ENCODE peak calls at places on chromosome 11, in nine cellular contexts. One of them, this sample, is unnamed.

GRCh38 chr11:2933376-2934056 is 4.3 kb upstream of the PHLDA2 start:
- DNase-seq in mucosa of gallbladder: peak
- DNase-seq in HEK293T: no peak
- DNase-seq in ELF-1: peak
- DNase-seq in stimulated activated CD4-positive, alpha-beta T cell treated with anti-CD3 and anti-CD28 coated beads, Interleukin-1b, Interleukin-23, amount 100 ng/mL, for 24 hours: no peak
- DNase-seq in HS-5: peak
- DNase-seq in globus pallidus: peak
- DNase-seq in A549: peak
- DNase-seq in HTR-8/SVneo: peak
- DNase-seq in this sample: peak

GRCh38 chr11:76131142-76131541 is 75.2 kb downstream of the WNT11 start:
- DNase-seq in stimulated activated CD4-positive, alpha-beta T cell treated with anti-CD3 and anti-CD28 coated beads, Interleukin-1b, Interleukin-23, amount 100 ng/mL, for 24 hours: no peak
- DNase-seq in ELF-1: no peak
- DNase-seq in HTR-8/SVneo: no peak
- DNase-seq in mucosa of gallbladder: no peak
- DNase-seq in globus pallidus: no peak
- DNase-seq in HEK293T: no peak
- DNase-seq in HS-5: no peak
- DNase-seq in A549: no peak
- DNase-seq in this sample: no peak

GRCh38 chr11:14973621-14974020 is 1.5 kb upstream of the CALCA start:
- DNase-seq in HEK293T: no peak
- DNase-seq in stimulated activated CD4-positive, alpha-beta T cell treated with anti-CD3 and anti-CD28 coated beads, Interleukin-1b, Interleukin-23, amount 100 ng/mL, for 24 hours: no peak
- DNase-seq in ELF-1: peak
- DNase-seq in HTR-8/SVneo: no peak
- DNase-seq in A549: no peak
- DNase-seq in HS-5: no peak
- DNase-seq in globus pallidus: no peak
- DNase-seq in mucosa of gallbladder: no peak
- DNase-seq in this sample: peak

GRCh38 chr11:29937526-29937925 is 79.3 kb downstream of the KCNA4 start:
- DNase-seq in HTR-8/SVneo: no peak
- DNase-seq in HEK293T: no peak
- DNase-seq in mucosa of gallbladder: no peak
- DNase-seq in A549: no peak
- DNase-seq in ELF-1: no peak
- DNase-seq in globus pallidus: no peak
- DNase-seq in HS-5: no peak
- DNase-seq in stimulated activated CD4-positive, alpha-beta T cell treated with anti-CD3 and anti-CD28 coated beads, Interleukin-1b, Interleukin-23, amount 100 ng/mL, for 24 hours: no peak
- DNase-seq in this sample: no peak

GRCh38 chr11:14852571-14853177 is 39.4 kb downstream of the CYP2R1 start:
- DNase-seq in HTR-8/SVneo: no peak
- DNase-seq in HEK293T: no peak
- DNase-seq in globus pallidus: no peak
- DNase-seq in stimulated activated CD4-positive, alpha-beta T cell treated with anti-CD3 and anti-CD28 coated beads, Interleukin-1b, Interleukin-23, amount 100 ng/mL, for 24 hours: no peak
- DNase-seq in A549: no peak
- DNase-seq in mucosa of gallbladder: no peak
- DNase-seq in HS-5: no peak
- DNase-seq in ELF-1: peak
- DNase-seq in this sample: peak

GRCh38 chr11:48122656-48123055 is 94.0 kb upstream of the OR4B1 start:
- DNase-seq in HEK293T: no peak
- DNase-seq in HTR-8/SVneo: no peak
- DNase-seq in A549: no peak
- DNase-seq in mucosa of gallbladder: no peak
- DNase-seq in stimulated activated CD4-positive, alpha-beta T cell treated with anti-CD3 and anti-CD28 coated beads, Interleukin-1b, Interleukin-23, amount 100 ng/mL, for 24 hours: no peak
- DNase-seq in ELF-1: no peak
- DNase-seq in HS-5: no peak
- DNase-seq in globus pallidus: no peak
- DNase-seq in this sample: no peak

GRCh38 chr11:125055107-125055715 is 7.9 kb upstream of the SLC37A2 start:
- DNase-seq in HTR-8/SVneo: no peak
- DNase-seq in stimulated activated CD4-positive, alpha-beta T cell treated with anti-CD3 and anti-CD28 coated beads, Interleukin-1b, Interleukin-23, amount 100 ng/mL, for 24 hours: no peak
- DNase-seq in A549: no peak
- DNase-seq in HS-5: no peak
- DNase-seq in HEK293T: no peak
- DNase-seq in mucosa of gallbladder: no peak
- DNase-seq in ELF-1: no peak
- DNase-seq in globus pallidus: no peak
- DNase-seq in this sample: no peak

GRCh38 chr11:93957553-93957952 is 63.6 kb upstream of the HEPHL1 start:
- DNase-seq in HEK293T: no peak
- DNase-seq in HTR-8/SVneo: no peak
- DNase-seq in A549: no peak
- DNase-seq in stimulated activated CD4-positive, alpha-beta T cell treated with anti-CD3 and anti-CD28 coated beads, Interleukin-1b, Interleukin-23, amount 100 ng/mL, for 24 hours: no peak
- DNase-seq in ELF-1: no peak
- DNase-seq in globus pallidus: no peak
- DNase-seq in mucosa of gallbladder: no peak
- DNase-seq in HS-5: no peak
- DNase-seq in this sample: no peak

GRCh38 chr11:8223513-8223899 is 40.2 kb downstream of the LMO1 start:
- DNase-seq in stimulated activated CD4-positive, alpha-beta T cell treated with anti-CD3 and anti-CD28 coated beads, Interleukin-1b, Interleukin-23, amount 100 ng/mL, for 24 hours: no peak
- DNase-seq in ELF-1: no peak
- DNase-seq in globus pallidus: no peak
- DNase-seq in HTR-8/SVneo: no peak
- DNase-seq in A549: no peak
- DNase-seq in HEK293T: no peak
- DNase-seq in mucosa of gallbladder: no peak
- DNase-seq in HS-5: no peak
- DNase-seq in this sample: no peak

GRCh38 chr11:17413414-17414316 is 25.2 kb upstream of the KCNJ11 start:
- DNase-seq in HEK293T: no peak
- DNase-seq in HS-5: no peak
- DNase-seq in A549: no peak
- DNase-seq in stimulated activated CD4-positive, alpha-beta T cell treated with anti-CD3 and anti-CD28 coated beads, Interleukin-1b, Interleukin-23, amount 100 ng/mL, for 24 hours: no peak
- DNase-seq in HTR-8/SVneo: no peak
- DNase-seq in mucosa of gallbladder: peak
- DNase-seq in ELF-1: no peak
- DNase-seq in globus pallidus: no peak
- DNase-seq in this sample: no peak

GRCh38 chr11:100484948-100485347 is 202.1 kb upstream of the ARHGAP42 start:
- DNase-seq in ELF-1: no peak
- DNase-seq in mucosa of gallbladder: no peak
- DNase-seq in HTR-8/SVneo: no peak
- DNase-seq in HS-5: no peak
- DNase-seq in stimulated activated CD4-positive, alpha-beta T cell treated with anti-CD3 and anti-CD28 coated beads, Interleukin-1b, Interleukin-23, amount 100 ng/mL, for 24 hours: no peak
- DNase-seq in A549: no peak
- DNase-seq in globus pallidus: no peak
- DNase-seq in HEK293T: no peak
- DNase-seq in this sample: no peak

GRCh38 chr11:32385998-32386397 is 49.3 kb downstream of the WT1 start:
- DNase-seq in globus pallidus: no peak
- DNase-seq in A549: peak
- DNase-seq in stimulated activated CD4-positive, alpha-beta T cell treated with anti-CD3 and anti-CD28 coated beads, Interleukin-1b, Interleukin-23, amount 100 ng/mL, for 24 hours: no peak
- DNase-seq in HTR-8/SVneo: peak
- DNase-seq in HEK293T: peak
- DNase-seq in mucosa of gallbladder: no peak
- DNase-seq in ELF-1: peak
- DNase-seq in HS-5: no peak
- DNase-seq in this sample: peak

GRCh38 chr11:46894506-46894905 is 23.8 kb downstream of the LRP4 start:
- DNase-seq in HS-5: no peak
- DNase-seq in HTR-8/SVneo: no peak
- DNase-seq in mucosa of gallbladder: no peak
- DNase-seq in A549: no peak
- DNase-seq in ELF-1: no peak
- DNase-seq in HEK293T: no peak
- DNase-seq in globus pallidus: no peak
- DNase-seq in stimulated activated CD4-positive, alpha-beta T cell treated with anti-CD3 and anti-CD28 coated beads, Interleukin-1b, Interleukin-23, amount 100 ng/mL, for 24 hours: no peak
- DNase-seq in this sample: no peak

GRCh38 chr11:45647786-45648185 is 17.6 kb downstream of the CHST1 start:
- DNase-seq in HS-5: no peak
- DNase-seq in HEK293T: no peak
- DNase-seq in mucosa of gallbladder: no peak
- DNase-seq in stimulated activated CD4-positive, alpha-beta T cell treated with anti-CD3 and anti-CD28 coated beads, Interleukin-1b, Interleukin-23, amount 100 ng/mL, for 24 hours: no peak
- DNase-seq in ELF-1: peak
- DNase-seq in HTR-8/SVneo: no peak
- DNase-seq in globus pallidus: no peak
- DNase-seq in A549: no peak
- DNase-seq in this sample: no peak

GRCh38 chr11:133134561-133135173 is 397.6 kb downstream of the OPCML start:
- DNase-seq in stimulated activated CD4-positive, alpha-beta T cell treated with anti-CD3 and anti-CD28 coated beads, Interleukin-1b, Interleukin-23, amount 100 ng/mL, for 24 hours: no peak
- DNase-seq in HS-5: no peak
- DNase-seq in globus pallidus: peak
- DNase-seq in HTR-8/SVneo: peak
- DNase-seq in A549: peak
- DNase-seq in ELF-1: peak
- DNase-seq in HEK293T: peak
- DNase-seq in mucosa of gallbladder: peak
- DNase-seq in this sample: no peak

GRCh38 chr11:109362059-109362458 is 59.9 kb upstream of the C11orf87 start:
- DNase-seq in HTR-8/SVneo: no peak
- DNase-seq in ELF-1: no peak
- DNase-seq in HS-5: no peak
- DNase-seq in A549: no peak
- DNase-seq in stimulated activated CD4-positive, alpha-beta T cell treated with anti-CD3 and anti-CD28 coated beads, Interleukin-1b, Interleukin-23, amount 100 ng/mL, for 24 hours: no peak
- DNase-seq in globus pallidus: no peak
- DNase-seq in mucosa of gallbladder: no peak
- DNase-seq in HEK293T: no peak
- DNase-seq in this sample: no peak

GRCh38 chr11:13073119-13073981 is 64.2 kb downstream of the RASSF10 start:
- DNase-seq in HS-5: peak
- DNase-seq in ELF-1: peak
- DNase-seq in A549: peak
- DNase-seq in HEK293T: no peak
- DNase-seq in globus pallidus: no peak
- DNase-seq in HTR-8/SVneo: peak
- DNase-seq in mucosa of gallbladder: no peak
- DNase-seq in stimulated activated CD4-positive, alpha-beta T cell treated with anti-CD3 and anti-CD28 coated beads, Interleukin-1b, Interleukin-23, amount 100 ng/mL, for 24 hours: no peak
- DNase-seq in this sample: peak

GRCh38 chr11:100602716-100603115 is 84.4 kb upstream of the ARHGAP42 start:
- DNase-seq in ELF-1: no peak
- DNase-seq in HEK293T: no peak
- DNase-seq in A549: no peak
- DNase-seq in stimulated activated CD4-positive, alpha-beta T cell treated with anti-CD3 and anti-CD28 coated beads, Interleukin-1b, Interleukin-23, amount 100 ng/mL, for 24 hours: no peak
- DNase-seq in globus pallidus: no peak
- DNase-seq in HTR-8/SVneo: no peak
- DNase-seq in mucosa of gallbladder: no peak
- DNase-seq in HS-5: no peak
- DNase-seq in this sample: peak

GRCh38 chr11:94654201-94654600 is 87.0 kb downstream of the PIWIL4 start:
- DNase-seq in globus pallidus: no peak
- DNase-seq in mucosa of gallbladder: no peak
- DNase-seq in ELF-1: no peak
- DNase-seq in HEK293T: no peak
- DNase-seq in stimulated activated CD4-positive, alpha-beta T cell treated with anti-CD3 and anti-CD28 coated beads, Interleukin-1b, Interleukin-23, amount 100 ng/mL, for 24 hours: no peak
- DNase-seq in HS-5: no peak
- DNase-seq in HTR-8/SVneo: no peak
- DNase-seq in A549: no peak
- DNase-seq in this sample: no peak

GRCh38 chr11:10748241-10748640 is 2.8 kb upstream of the CTR9 start:
- DNase-seq in HEK293T: no peak
- DNase-seq in stimulated activated CD4-positive, alpha-beta T cell treated with anti-CD3 and anti-CD28 coated beads, Interleukin-1b, Interleukin-23, amount 100 ng/mL, for 24 hours: no peak
- DNase-seq in globus pallidus: no peak
- DNase-seq in mucosa of gallbladder: no peak
- DNase-seq in ELF-1: no peak
- DNase-seq in HS-5: no peak
- DNase-seq in HTR-8/SVneo: no peak
- DNase-seq in A549: no peak
- DNase-seq in this sample: no peak

GRCh38 chr11:9972917-9973504 is 309.1 kb downstream of the SWAP70 start:
- DNase-seq in HS-5: peak
- DNase-seq in ELF-1: no peak
- DNase-seq in stimulated activated CD4-positive, alpha-beta T cell treated with anti-CD3 and anti-CD28 coated beads, Interleukin-1b, Interleukin-23, amount 100 ng/mL, for 24 hours: no peak
- DNase-seq in A549: peak
- DNase-seq in mucosa of gallbladder: peak
- DNase-seq in HEK293T: peak
- DNase-seq in globus pallidus: peak
- DNase-seq in HTR-8/SVneo: peak
- DNase-seq in this sample: peak

GRCh38 chr11:112185883-112186282 is 10.6 kb downstream of the BCO2 start:
- DNase-seq in HTR-8/SVneo: no peak
- DNase-seq in HS-5: no peak
- DNase-seq in HEK293T: no peak
- DNase-seq in A549: no peak
- DNase-seq in ELF-1: no peak
- DNase-seq in mucosa of gallbladder: no peak
- DNase-seq in globus pallidus: no peak
- DNase-seq in stimulated activated CD4-positive, alpha-beta T cell treated with anti-CD3 and anti-CD28 coated beads, Interleukin-1b, Interleukin-23, amount 100 ng/mL, for 24 hours: no peak
- DNase-seq in this sample: no peak

GRCh38 chr11:43282607-43283440 is 29.0 kb upstream of the API5 start:
- DNase-seq in globus pallidus: no peak
- DNase-seq in HTR-8/SVneo: peak
- DNase-seq in ELF-1: peak
- DNase-seq in stimulated activated CD4-positive, alpha-beta T cell treated with anti-CD3 and anti-CD28 coated beads, Interleukin-1b, Interleukin-23, amount 100 ng/mL, for 24 hours: no peak
- DNase-seq in A549: peak
- DNase-seq in HS-5: no peak
- DNase-seq in HEK293T: peak
- DNase-seq in mucosa of gallbladder: no peak
- DNase-seq in this sample: peak

GRCh38 chr11:28529540-28530410 is 421.6 kb downstream of the METTL15 start:
- DNase-seq in globus pallidus: peak
- DNase-seq in ELF-1: no peak
- DNase-seq in HS-5: peak
- DNase-seq in stimulated activated CD4-positive, alpha-beta T cell treated with anti-CD3 and anti-CD28 coated beads, Interleukin-1b, Interleukin-23, amount 100 ng/mL, for 24 hours: no peak
- DNase-seq in mucosa of gallbladder: no peak
- DNase-seq in HTR-8/SVneo: no peak
- DNase-seq in HEK293T: peak
- DNase-seq in A549: peak
- DNase-seq in this sample: peak

GRCh38 chr11:123431619-123432018 is 1.6 kb downstream of the GRAMD1B start:
- DNase-seq in A549: no peak
- DNase-seq in mucosa of gallbladder: no peak
- DNase-seq in HS-5: no peak
- DNase-seq in ELF-1: peak
- DNase-seq in stimulated activated CD4-positive, alpha-beta T cell treated with anti-CD3 and anti-CD28 coated beads, Interleukin-1b, Interleukin-23, amount 100 ng/mL, for 24 hours: no peak
- DNase-seq in HEK293T: no peak
- DNase-seq in globus pallidus: no peak
- DNase-seq in HTR-8/SVneo: no peak
- DNase-seq in this sample: no peak

GRCh38 chr11:123653997-123654565 is 343 bp downstream of the SCN3B start:
- DNase-seq in stimulated activated CD4-positive, alpha-beta T cell treated with anti-CD3 and anti-CD28 coated beads, Interleukin-1b, Interleukin-23, amount 100 ng/mL, for 24 hours: no peak
- DNase-seq in A549: peak
- DNase-seq in ELF-1: peak
- DNase-seq in HS-5: no peak
- DNase-seq in mucosa of gallbladder: peak
- DNase-seq in globus pallidus: no peak
- DNase-seq in HEK293T: peak
- DNase-seq in HTR-8/SVneo: peak
- DNase-seq in this sample: peak

GRCh38 chr11:28058333-28058732 is 49.6 kb downstream of the KIF18A start:
- DNase-seq in HEK293T: no peak
- DNase-seq in stimulated activated CD4-positive, alpha-beta T cell treated with anti-CD3 and anti-CD28 coated beads, Interleukin-1b, Interleukin-23, amount 100 ng/mL, for 24 hours: no peak
- DNase-seq in mucosa of gallbladder: no peak
- DNase-seq in globus pallidus: no peak
- DNase-seq in HTR-8/SVneo: no peak
- DNase-seq in ELF-1: peak
- DNase-seq in A549: peak
- DNase-seq in HS-5: no peak
- DNase-seq in this sample: no peak

GRCh38 chr11:11400635-11401232 is 47.7 kb upstream of the CSNK2A3 start:
- DNase-seq in A549: peak
- DNase-seq in HS-5: no peak
- DNase-seq in mucosa of gallbladder: no peak
- DNase-seq in HEK293T: peak
- DNase-seq in stimulated activated CD4-positive, alpha-beta T cell treated with anti-CD3 and anti-CD28 coated beads, Interleukin-1b, Interleukin-23, amount 100 ng/mL, for 24 hours: no peak
- DNase-seq in globus pallidus: no peak
- DNase-seq in HTR-8/SVneo: no peak
- DNase-seq in ELF-1: peak
- DNase-seq in this sample: no peak

GRCh38 chr11:72240461-72241289 is 3.3 kb downstream of the PHOX2A start:
- DNase-seq in stimulated activated CD4-positive, alpha-beta T cell treated with anti-CD3 and anti-CD28 coated beads, Interleukin-1b, Interleukin-23, amount 100 ng/mL, for 24 hours: no peak
- DNase-seq in globus pallidus: no peak
- DNase-seq in HS-5: no peak
- DNase-seq in ELF-1: no peak
- DNase-seq in A549: no peak
- DNase-seq in HTR-8/SVneo: no peak
- DNase-seq in mucosa of gallbladder: no peak
- DNase-seq in HEK293T: no peak
- DNase-seq in this sample: peak

GRCh38 chr11:20041499-20041898 is 118.8 kb downstream of the DBX1 start:
- DNase-seq in HEK293T: no peak
- DNase-seq in HTR-8/SVneo: no peak
- DNase-seq in ELF-1: no peak
- DNase-seq in globus pallidus: no peak
- DNase-seq in mucosa of gallbladder: no peak
- DNase-seq in A549: peak
- DNase-seq in stimulated activated CD4-positive, alpha-beta T cell treated with anti-CD3 and anti-CD28 coated beads, Interleukin-1b, Interleukin-23, amount 100 ng/mL, for 24 hours: no peak
- DNase-seq in HS-5: no peak
- DNase-seq in this sample: no peak

GRCh38 chr11:82797595-82797971 is 63.9 kb upstream of the FAM181B start:
- DNase-seq in HTR-8/SVneo: no peak
- DNase-seq in mucosa of gallbladder: no peak
- DNase-seq in HEK293T: no peak
- DNase-seq in A549: no peak
- DNase-seq in globus pallidus: peak
- DNase-seq in HS-5: no peak
- DNase-seq in stimulated activated CD4-positive, alpha-beta T cell treated with anti-CD3 and anti-CD28 coated beads, Interleukin-1b, Interleukin-23, amount 100 ng/mL, for 24 hours: no peak
- DNase-seq in ELF-1: no peak
- DNase-seq in this sample: no peak

This sample was measured in fibroblast of the aortic adventitia.